ENCODE peak calls at places on chromosomes 16 and 17, in five cellular contexts. I is lower leg skin; M is AG04449; E is glutamatergic neuron; B is CD4-positive, alpha-beta T cell. W is an unnamed sample.
A peak's percentile ranks its signal among the peaks of the same experiment; 100 is the strongest.

GRCh38 chr17:7195971-7196370 is 16.8 kb upstream of the ASGR1 start:
- DNase-seq in I (no peak), M (no peak), E (no peak), B (no peak), W (no peak)

GRCh38 chr17:18363021-18363941 is at the start of gene SHMT1:
- DNase-seq in I (peak; percentile 95), M (peak; percentile 12), E (peak; percentile 90), B (peak; percentile 81), W (peak; percentile 92)

GRCh38 chr17:80477647-80478478 is 1.5 kb upstream of the NPTX1 start:
- DNase-seq in I (no peak), M (no peak), E (peak; percentile 85), B (no peak), W (peak; percentile 78)

GRCh38 chr16:11212819-11213196 is 43.2 kb downstream of the SOCS1 start:
- DNase-seq in I (no peak), M (no peak), E (no peak), B (no peak), W (peak; percentile 22)

GRCh38 chr17:44734272-44734671 is 24.5 kb upstream of the ADAM11 start:
- DNase-seq in I (no peak), M (no peak), E (no peak), B (no peak), W (no peak)

GRCh38 chr17:51000835-51001638 is 119.6 kb downstream of the SPAG9 start:
- DNase-seq in I (no peak), M (no peak), E (no peak), B (no peak), W (no peak)

GRCh38 chr17:15334266-15334665 is 7.1 kb downstream of the TEKT3 start:
- DNase-seq in I (no peak), M (no peak), E (no peak), B (no peak), W (no peak)

GRCh38 chr17:16906670-16907069 is 65.2 kb downstream of the TNFRSF13B start:
- DNase-seq in I (no peak), M (no peak), E (no peak), B (no peak), W (no peak)

GRCh38 chr16:425082-425718 is at the start of gene RAB11FIP3:
- DNase-seq in I (peak; percentile 69), M (no peak), E (peak; percentile 90), B (peak; percentile 74), W (peak; percentile 87)
- TF ChIP-seq CTCF in I (no peak), M (peak; percentile 17), E (no peak), B (peak; percentile 21), W (no peak)

GRCh38 chr16:70602831-70603230 is 43.5 kb upstream of the IL34 start:
- DNase-seq in I (no peak), M (no peak), E (peak; percentile 56), B (no peak), W (no peak)

GRCh38 chr16:70605284-70605659 is 41.1 kb upstream of the IL34 start:
- DNase-seq in I (no peak), M (no peak), E (no peak), B (no peak), W (no peak)

GRCh38 chr16:70608516-70608915 is 37.8 kb upstream of the IL34 start:
- DNase-seq in I (no peak), M (no peak), E (no peak), B (no peak), W (no peak)

GRCh38 chr16:70601576-70602575 is 44.5 kb upstream of the IL34 start:
- DNase-seq in I (no peak), M (no peak), E (no peak), B (no peak), W (no peak)

DNA sequence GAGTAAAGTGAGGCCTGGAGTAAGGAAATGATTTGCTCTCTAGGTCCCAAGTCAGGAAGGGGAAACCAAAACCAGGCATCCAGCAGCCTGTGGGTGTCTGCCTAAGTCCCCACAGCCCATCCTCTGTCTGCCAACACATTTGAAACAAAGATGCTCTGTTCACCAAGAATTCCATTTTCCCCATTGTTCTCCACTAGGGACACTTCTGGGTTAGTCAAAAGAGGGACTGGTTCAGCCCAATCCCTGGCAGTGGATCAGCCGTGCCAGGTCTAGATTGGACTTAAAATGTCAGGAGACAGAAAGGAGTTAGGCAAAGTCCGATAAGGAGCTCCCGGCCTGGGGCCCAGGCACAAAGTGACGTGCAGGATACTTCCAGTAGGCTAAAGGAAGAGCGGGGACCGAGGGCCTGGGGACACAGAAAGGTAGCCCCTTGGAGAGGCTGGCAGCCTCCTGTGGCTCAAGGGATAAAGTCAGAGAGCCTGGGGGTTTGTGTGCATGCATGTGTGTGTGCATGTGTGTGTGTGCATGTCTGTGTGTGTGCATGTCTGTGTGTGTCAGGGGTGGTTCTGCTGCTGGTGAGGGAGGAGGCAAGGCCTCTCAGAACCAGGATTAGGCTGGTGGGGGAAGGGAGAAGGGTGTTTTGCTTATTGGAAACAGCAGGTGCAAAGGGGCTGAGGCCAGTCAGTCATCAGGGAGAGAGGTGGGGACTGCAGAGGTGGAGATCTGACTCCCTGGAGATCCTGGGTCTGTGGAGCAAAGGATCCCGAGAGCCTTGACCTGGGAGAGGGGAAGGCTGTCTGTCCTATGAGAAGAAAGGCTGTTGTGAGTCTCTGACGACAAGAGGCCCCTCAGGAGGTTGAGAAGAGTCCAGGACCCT is 41.7 kb upstream of the IL34 start:
- DNase-seq in I (no peak), M (no peak), E (no peak), B (no peak), W (no peak)
- TF ChIP-seq CTCF in I (no peak), M (no peak), E (no peak), B (no peak), W (no peak)

GRCh38 chr16:4377573-4378146 is 6.0 kb downstream of the VASN start:
- DNase-seq in I (no peak), M (no peak), E (no peak), B (no peak), W (no peak)
- TF ChIP-seq CTCF in I (no peak), M (peak; percentile 6), E (no peak), B (no peak), W (peak; percentile 18)

DNA sequence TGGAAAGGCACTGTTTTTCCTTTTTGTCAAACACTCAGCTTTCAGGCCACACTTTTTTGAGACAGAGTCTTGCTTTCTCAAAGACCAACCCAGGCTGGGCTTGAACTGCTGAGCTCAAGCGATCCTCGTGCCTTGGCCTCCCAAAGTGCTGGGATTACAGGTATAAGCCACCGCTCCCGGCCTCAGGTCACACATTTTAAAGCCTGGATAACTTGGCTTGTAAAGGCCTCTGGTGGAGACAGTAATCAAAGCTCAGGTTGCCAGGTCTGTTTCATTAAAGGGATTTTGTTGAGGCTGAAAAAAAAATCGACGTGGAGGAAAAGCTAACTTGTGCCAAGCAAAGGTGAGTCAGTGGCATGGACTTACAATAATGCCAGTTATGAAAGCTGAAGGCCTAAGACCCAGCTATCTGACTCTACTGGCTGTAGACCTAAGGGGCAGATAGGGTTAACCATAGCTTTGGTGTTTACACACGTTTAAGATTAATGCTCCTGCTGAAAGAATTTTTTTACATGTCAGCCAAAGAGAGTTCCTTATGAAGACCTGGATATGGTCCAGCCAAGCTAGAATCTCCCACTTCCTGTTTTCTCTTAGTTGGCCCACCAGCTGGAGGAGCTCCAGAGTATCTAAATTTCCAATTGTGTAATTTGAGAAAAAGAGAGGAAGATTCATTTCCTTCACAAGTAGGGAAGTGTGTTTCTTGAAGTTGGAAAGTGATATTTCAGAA is 910 bp downstream of the NBR1 start:
- DNase-seq in I (peak; percentile 41), M (peak; percentile 91), E (no peak), B (peak; percentile 10), W (no peak)
- TF ChIP-seq CTCF in I (no peak), M (no peak), E (no peak), B (peak; percentile 16), W (no peak)

GRCh38 chr16:2840914-2841313 is 10.8 kb downstream of the ZG16B start:
- DNase-seq in I (no peak), M (no peak), E (no peak), B (no peak), W (no peak)

GRCh38 chr16:2839650-2840450 is 9.7 kb downstream of the ZG16B start:
- DNase-seq in I (no peak), M (no peak), E (no peak), B (no peak), W (no peak)

GRCh38 chr16:2841606-2842339 is 11.7 kb downstream of the ZG16B start:
- DNase-seq in I (no peak), M (no peak), E (no peak), B (no peak), W (no peak)

GRCh38 chr16:2836646-2837508 is 6.8 kb downstream of the ZG16B start:
- DNase-seq in I (no peak), M (no peak), E (no peak), B (no peak), W (no peak)

GRCh38 chr16:2838928-2839327 is 8.8 kb downstream of the ZG16B start:
- DNase-seq in I (no peak), M (peak; percentile 23), E (peak; percentile 81), B (peak; percentile 51), W (peak; percentile 80)
- TF ChIP-seq CTCF in I (no peak), M (peak; percentile 96), E (peak; percentile 70), B (peak; percentile 51), W (peak; percentile 87)

DNA sequence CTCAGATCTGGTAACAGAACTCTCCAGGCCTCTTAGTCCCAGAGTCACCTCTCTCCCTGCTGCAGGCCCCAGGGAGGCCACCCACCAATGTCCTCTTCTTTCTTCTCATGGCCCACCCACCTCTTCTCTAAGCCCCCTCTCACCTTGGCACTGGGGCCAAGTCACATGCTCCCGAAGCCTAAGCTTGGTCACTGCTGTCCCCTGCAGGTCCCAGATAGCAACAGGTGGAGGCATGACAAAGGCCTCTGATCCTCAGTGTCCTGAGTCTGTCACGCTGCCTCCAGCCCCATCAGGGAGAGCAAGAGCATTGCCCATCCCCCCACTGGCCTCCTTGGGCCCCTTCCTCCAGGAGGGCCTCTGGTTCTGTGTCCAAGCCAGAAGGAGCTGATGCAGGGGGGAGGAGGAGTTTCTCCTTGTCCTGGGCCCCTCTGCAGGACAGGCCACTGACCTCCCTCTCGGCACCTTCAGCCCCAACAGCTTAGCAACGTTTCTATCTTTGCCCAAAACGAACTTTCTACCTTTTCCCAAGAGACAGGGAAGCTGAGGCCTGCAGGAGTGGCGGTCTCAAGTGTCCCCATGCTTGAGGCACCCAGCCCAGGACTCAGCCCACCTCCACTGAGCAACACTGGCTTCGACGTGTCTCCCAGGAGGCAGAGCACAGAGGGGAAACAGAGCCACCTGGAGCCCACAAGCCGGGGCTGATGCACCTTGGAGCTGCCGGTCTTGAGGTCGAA is 8.6 kb downstream of the P2RX1 start:
- DNase-seq in I (no peak), M (no peak), E (no peak), B (no peak), W (no peak)
- TF ChIP-seq CTCF in I (no peak), M (peak; percentile 14), E (no peak), B (no peak), W (no peak)

GRCh38 chr17:38444151-38444550 is 15.9 kb downstream of the ARHGAP23 start:
- DNase-seq in I (peak; percentile 58), M (no peak), E (peak; percentile 85), B (peak; percentile 39), W (peak; percentile 78)
- TF ChIP-seq CTCF in I (peak; percentile 71), M (peak; percentile 97), E (peak; percentile 82), B (peak; percentile 66), W (peak; percentile 90)

W was measured in nephron progenitor cell.